ENCODE peak calls at places on chromosomes 4 and X, in five cellular contexts. One of them, this sample, is unnamed.

GRCh38 chr4:182578402-182578801 is 335.2 kb downstream of the TENM3 start:
- DNase-seq in NCI-H1092: no peak
- DNase-seq in stromal cell of bone marrow: peak
- DNase-seq in HCT116: peak
- DNase-seq in neuronal stem cell: no peak
- DNase-seq in this sample: no peak

GRCh38 chrX:9746148-9746880 is 19.3 kb downstream of the GPR143 start:
- DNase-seq in HCT116: no peak
- DNase-seq in NCI-H1092: no peak
- DNase-seq in stromal cell of bone marrow: no peak
- DNase-seq in neuronal stem cell: no peak
- DNase-seq in this sample: peak

GRCh38 chrX:44157858-44158257 is 184.7 kb upstream of the NDP start:
- DNase-seq in neuronal stem cell: no peak
- DNase-seq in stromal cell of bone marrow: peak
- DNase-seq in HCT116: no peak
- DNase-seq in NCI-H1092: no peak
- DNase-seq in this sample: no peak

GRCh38 chrX:107204063-107204605 is 2.1 kb downstream of the NUP62CL start:
- DNase-seq in neuronal stem cell: no peak
- DNase-seq in HCT116: no peak
- DNase-seq in NCI-H1092: no peak
- DNase-seq in stromal cell of bone marrow: no peak
- DNase-seq in this sample: no peak

GRCh38 chr4:4721636-4722035 is 137.8 kb upstream of the MSX1 start:
- DNase-seq in NCI-H1092: no peak
- DNase-seq in neuronal stem cell: no peak
- DNase-seq in HCT116: no peak
- DNase-seq in stromal cell of bone marrow: no peak
- DNase-seq in this sample: no peak

GRCh38 chr4:177001271-177002175 is 208.8 kb upstream of the VEGFC start:
- DNase-seq in stromal cell of bone marrow: no peak
- DNase-seq in NCI-H1092: no peak
- DNase-seq in neuronal stem cell: no peak
- DNase-seq in HCT116: no peak
- DNase-seq in this sample: no peak

GRCh38 chrX:38929966-38930421 is 128.7 kb downstream of the MID1IP1 start:
- DNase-seq in HCT116: no peak
- DNase-seq in stromal cell of bone marrow: peak
- DNase-seq in neuronal stem cell: no peak
- DNase-seq in NCI-H1092: no peak
- DNase-seq in this sample: peak

GRCh38 chrX:108313662-108314061 is 124.6 kb downstream of the COL4A6 start:
- DNase-seq in NCI-H1092: no peak
- DNase-seq in HCT116: no peak
- DNase-seq in neuronal stem cell: no peak
- DNase-seq in stromal cell of bone marrow: no peak
- DNase-seq in this sample: no peak

GRCh38 chrX:103794117-103794516 is 17.5 kb downstream of the PLP1 start:
- DNase-seq in HCT116: no peak
- DNase-seq in stromal cell of bone marrow: no peak
- DNase-seq in neuronal stem cell: no peak
- DNase-seq in NCI-H1092: no peak
- DNase-seq in this sample: no peak

GRCh38 chr4:185213829-185214228 is 4.4 kb downstream of the SNX25 start:
- DNase-seq in neuronal stem cell: no peak
- DNase-seq in NCI-H1092: no peak
- DNase-seq in HCT116: no peak
- DNase-seq in stromal cell of bone marrow: no peak
- DNase-seq in this sample: no peak

GRCh38 chr4:176792348-176793059 is at the start of gene VEGFC:
- DNase-seq in HCT116: no peak
- DNase-seq in NCI-H1092: peak
- DNase-seq in stromal cell of bone marrow: peak
- DNase-seq in neuronal stem cell: peak
- DNase-seq in this sample: no peak

GRCh38 chr4:2009651-2010233 is 968 bp upstream of the NELFA start:
- DNase-seq in stromal cell of bone marrow: no peak
- DNase-seq in HCT116: peak
- DNase-seq in NCI-H1092: peak
- DNase-seq in neuronal stem cell: no peak
- DNase-seq in this sample: no peak

GRCh38 chrX:136130931-136131843 is 16.1 kb upstream of the FHL1 start:
- DNase-seq in NCI-H1092: no peak
- DNase-seq in neuronal stem cell: no peak
- DNase-seq in stromal cell of bone marrow: peak
- DNase-seq in HCT116: peak
- DNase-seq in this sample: peak